ENCODE peak calls at places on chromosome 17, in four cellular contexts. X, V, L and R are unnamed samples.

GRCh38 chr17:78935419-78936323 is 10.5 kb upstream of the TIMP2 start:
- DNase-seq in X (peak; percentile 93), L (no peak), V (no peak), R (no peak)

GRCh38 chr17:56908061-56908542 is 5.7 kb downstream of the TRIM25 start:
- DNase-seq in L (no peak), X (peak; percentile 70), V (no peak), R (no peak)

GRCh38 chr17:81219476-81220180 is 3.1 kb downstream of the CEP131 start:
- DNase-seq in L (no peak), X (no peak), V (no peak), R (no peak)

GRCh38 chr17:49928826-49929475 is 40.0 kb upstream of the DLX4 start:
- DNase-seq in V (no peak), L (no peak), X (no peak), R (no peak)

GRCh38 chr17:40844671-40845107 is 22.3 kb upstream of the KRT10 start:
- DNase-seq in V (no peak), L (no peak), X (no peak), R (no peak)

GRCh38 chr17:81867952-81868673 is 3.0 kb downstream of the ARHGDIA start:
- DNase-seq in L (no peak), X (no peak), V (no peak), R (no peak)

GRCh38 chr17:30236807-30237206 is 1.3 kb upstream of the SLC6A4 start:
- DNase-seq in L (peak; percentile 86), V (no peak), X (peak; percentile 89), R (peak; percentile 52)

GRCh38 chr17:59737324-59737723 is 29.9 kb downstream of the VMP1 start:
- DNase-seq in V (no peak), L (no peak), X (no peak), R (no peak)

GRCh38 chr17:55056530-55056929 is 88.0 kb downstream of the STXBP4 start:
- DNase-seq in V (peak; percentile 78), X (no peak), L (no peak), R (no peak)